ENCODE peak calls at places on chromosome 17, in six cellular contexts. O is body of pancreas, X is H54, L is uterus, K is breast epithelium, B is ovary. S is an unnamed sample.

GRCh38 chr17:77548967-77549366 is 408.2 kb downstream of the SEC14L1 start:
- DNase-seq in O (no peak), X (no peak), L (no peak), K (no peak), B (no peak), S (no peak)

GRCh38 chr17:55264273-55264639 is 504 bp upstream of the HLF start:
- DNase-seq in O (no peak), X (no peak), L (no peak), K (no peak), B (no peak), S (no peak)

GRCh38 chr17:78196712-78197111 is 9.6 kb downstream of the AFMID start:
- DNase-seq in O (no peak), X (no peak), L (no peak), K (no peak), B (no peak), S (no peak)

GRCh38 chr17:63378411-63379076 is 67.6 kb downstream of the CYB561 start:
- DNase-seq in O (no peak), X (no peak), L (no peak), K (no peak), B (no peak), S (no peak)

GRCh38 chr17:39212841-39213480 is 12.8 kb downstream of the STAC2 start:
- DNase-seq in O (no peak), X (no peak), L (no peak), K (peak; percentile 91), B (no peak), S (no peak)

GRCh38 chr17:19343256-19343630 is 19.3 kb downstream of the B9D1 start:
- DNase-seq in O (no peak), X (no peak), L (peak; percentile 14), K (no peak), B (no peak), S (no peak)

GRCh38 chr17:39706921-39707337 is 7.1 kb downstream of the ERBB2 start:
- DNase-seq in O (no peak), X (no peak), L (no peak), K (no peak), B (no peak), S (no peak)

GRCh38 chr17:13518271-13519000 is 83.3 kb downstream of the HS3ST3A1 start:
- DNase-seq in O (no peak), X (no peak), L (no peak), K (no peak), B (no peak), S (no peak)

GRCh38 chr17:80649672-80650338 is 105.2 kb downstream of the RPTOR start:
- DNase-seq in O (peak; percentile 30), X (peak; percentile 18), L (peak; percentile 50), K (no peak), B (no peak), S (no peak)

GRCh38 chr17:44331249-44331760 is 6.7 kb upstream of the SLC25A39 start:
- DNase-seq in O (peak; percentile 78), X (no peak), L (peak; percentile 72), K (peak; percentile 65), B (peak; percentile 47), S (peak; percentile 63)

GRCh38 chr17:6862122-6862521 is 30.6 kb upstream of the TEKT1 start:
- DNase-seq in O (no peak), X (no peak), L (no peak), K (no peak), B (no peak), S (no peak)

GRCh38 chr17:32310927-32311568 is 30.9 kb downstream of the C17orf75 start:
- DNase-seq in O (no peak), X (no peak), L (no peak), K (no peak), B (no peak), S (no peak)

GRCh38 chr17:32259596-32259995 is 6.0 kb upstream of the RHBDL3 start:
- DNase-seq in O (no peak), X (peak; percentile 71), L (no peak), K (no peak), B (no peak), S (no peak)

GRCh38 chr17:74532115-74532514 is 840 bp upstream of the CD300LB start:
- DNase-seq in O (peak; percentile 8), X (no peak), L (peak; percentile 20), K (peak; percentile 17), B (no peak), S (no peak)

GRCh38 chr17:73011016-73011486 is 81.4 kb downstream of the SLC39A11 start:
- DNase-seq in O (no peak), X (no peak), L (no peak), K (no peak), B (no peak), S (no peak)

GRCh38 chr17:16339959-16340358 is 13.3 kb downstream of the CENPV start:
- DNase-seq in O (no peak), X (no peak), L (no peak), K (no peak), B (no peak), S (no peak)

GRCh38 chr17:78128616-78129384 is at the start of gene TMC6:
- DNase-seq in O (peak; percentile 67), X (peak; percentile 78), L (no peak), K (peak; percentile 72), B (no peak), S (peak; percentile 82)

GRCh38 chr17:12867726-12868125 is 78.4 kb downstream of the ARHGAP44 start:
- DNase-seq in O (no peak), X (no peak), L (no peak), K (no peak), B (no peak), S (no peak)

GRCh38 chr17:43723697-43724359 is 34.8 kb downstream of the SOST start:
- DNase-seq in O (no peak), X (peak; percentile 88), L (no peak), K (no peak), B (no peak), S (no peak)

GRCh38 chr17:8210761-8211458 is 535 bp upstream of the AURKB start:
- DNase-seq in O (no peak), X (no peak), L (no peak), K (no peak), B (no peak), S (no peak)

GRCh38 chr17:82943751-82944150 is 103.9 kb upstream of the ZNF750 start:
- DNase-seq in O (no peak), X (no peak), L (no peak), K (no peak), B (no peak), S (no peak)

GRCh38 chr17:44828919-44829557 is 1.0 kb downstream of the GJC1 start:
- DNase-seq in O (no peak), X (no peak), L (no peak), K (no peak), B (no peak), S (no peak)

GRCh38 chr17:44759916-44760243 is 1.1 kb downstream of the ADAM11 start:
- DNase-seq in O (no peak), X (no peak), L (no peak), K (no peak), B (no peak), S (no peak)

GRCh38 chr17:80277751-80278671 is 17.4 kb downstream of the RNF213 start:
- DNase-seq in O (no peak), X (peak; percentile 90), L (peak; percentile 37), K (peak; percentile 51), B (no peak), S (no peak)

GRCh38 chr17:75011788-75012319 is 616 bp upstream of the MRPL58 start:
- DNase-seq in O (peak; percentile 65), X (no peak), L (peak; percentile 86), K (peak; percentile 75), B (peak; percentile 69), S (no peak)

GRCh38 chr17:78706271-78706915 is 75.7 kb downstream of the CYTH1 start:
- DNase-seq in O (no peak), X (no peak), L (no peak), K (no peak), B (no peak), S (peak; percentile 43)

GRCh38 chr17:6713130-6713917 is at the start of gene SLC13A5:
- DNase-seq in O (no peak), X (no peak), L (no peak), K (no peak), B (peak; percentile 44), S (no peak)

GRCh38 chr17:61314368-61315078 is 85.1 kb upstream of the TBX2 start:
- DNase-seq in O (no peak), X (no peak), L (peak; percentile 69), K (peak; percentile 73), B (peak; percentile 61), S (no peak)

GRCh38 chr17:43714338-43715149 is 44.0 kb downstream of the SOST start:
- DNase-seq in O (no peak), X (peak; percentile 69), L (no peak), K (peak; percentile 35), B (no peak), S (no peak)

GRCh38 chr17:81164464-81165245 is 652 bp upstream of the PVALEF start:
- DNase-seq in O (peak; percentile 70), X (no peak), L (no peak), K (no peak), B (no peak), S (no peak)

GRCh38 chr17:57553525-57553924 is 191.6 kb downstream of the CCDC182 start:
- DNase-seq in O (no peak), X (peak; percentile 65), L (no peak), K (no peak), B (peak; percentile 46), S (no peak)

GRCh38 chr17:50899005-50899460 is 32.9 kb upstream of the TOB1 start:
- DNase-seq in O (no peak), X (no peak), L (no peak), K (no peak), B (no peak), S (no peak)
- TF ChIP-seq POLR2A in O (no peak), X (no peak), L (no peak), K (no peak), B (no peak), S (no peak)

DNA sequence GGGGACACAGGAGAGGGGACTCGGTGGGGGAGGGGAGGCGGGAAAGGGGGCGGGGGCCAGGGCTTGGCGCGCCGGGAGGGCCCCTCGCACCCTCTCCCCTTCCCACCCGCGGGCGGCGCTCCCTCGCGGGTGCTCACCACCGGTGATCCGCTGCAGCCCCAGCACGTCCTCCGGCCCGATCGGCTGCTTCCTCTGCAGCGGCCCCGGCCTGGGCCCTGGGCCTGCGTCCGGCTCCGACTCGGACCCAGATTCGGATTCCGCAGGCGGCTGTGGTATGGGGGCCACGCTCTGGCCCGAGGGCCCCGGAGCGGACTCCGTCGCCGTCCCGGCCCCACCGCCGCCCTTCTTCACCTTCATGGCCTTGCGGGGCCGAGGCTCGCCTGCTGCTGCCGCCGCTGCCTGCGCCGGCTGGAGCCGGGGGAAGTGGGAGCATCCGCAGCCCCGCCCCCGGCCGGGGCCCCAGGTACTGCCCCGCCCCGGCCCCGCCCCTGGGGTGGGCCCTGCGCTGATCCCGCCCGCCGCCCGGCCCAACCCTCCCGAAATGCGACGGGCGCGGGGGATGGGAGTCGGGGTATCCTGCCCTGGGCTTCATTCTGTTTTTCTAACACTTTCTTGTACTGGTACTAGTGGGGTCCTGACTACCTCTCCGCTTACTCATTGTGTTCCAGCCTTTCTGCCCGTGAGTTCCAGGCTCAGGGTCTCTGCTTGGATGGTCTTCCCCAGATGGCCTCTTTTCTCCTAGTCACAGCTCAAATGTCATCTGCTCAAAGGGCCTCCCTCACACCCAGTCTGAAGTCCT is at the start of gene UNC119:
- DNase-seq in O (peak; percentile 83), X (peak; percentile 91), L (peak; percentile 62), K (peak; percentile 61), B (peak; percentile 74), S (peak; percentile 90)
- TF ChIP-seq POLR2A in O (peak; percentile 51), X (peak; percentile 97), L (peak; percentile 18), K (no peak), B (peak; percentile 47), S (peak; percentile 81)

GRCh38 chr17:1733047-1733357 is 8.5 kb downstream of the WDR81 start:
- DNase-seq in O (no peak), X (no peak), L (no peak), K (no peak), B (no peak), S (no peak)
- TF ChIP-seq POLR2A in O (no peak), X (no peak), L (no peak), K (no peak), B (no peak), S (no peak)

GRCh38 chr17:1762906-1763829 is 1.3 kb downstream of the SERPINF1 start:
- DNase-seq in O (no peak), X (no peak), L (peak; percentile 85), K (no peak), B (peak; percentile 80), S (no peak)
- TF ChIP-seq POLR2A in O (no peak), X (no peak), L (no peak), K (no peak), B (no peak), S (no peak)